ENCODE peak calls at places on chromosomes 13 and 19, in four cellular contexts. One of them, this sample, is unnamed.

GRCh38 chr13:24861617-24862362 is 97.8 kb downstream of the RNF17 start:
- DNase-seq in breast epithelium: no peak
- DNase-seq in Panc1: no peak
- DNase-seq in RWPE1: no peak
- DNase-seq in this sample: no peak

GRCh38 chr13:66774046-66774445 is 456.1 kb downstream of the PCDH9 start:
- DNase-seq in breast epithelium: no peak
- DNase-seq in Panc1: no peak
- DNase-seq in RWPE1: no peak
- DNase-seq in this sample: no peak

GRCh38 chr13:112967666-112968379 is 1.2 kb upstream of the MCF2L start:
- DNase-seq in breast epithelium: peak; percentile 22
- DNase-seq in Panc1: no peak
- DNase-seq in RWPE1: no peak
- DNase-seq in this sample: no peak

GRCh38 chr13:78060966-78061365 is 142.3 kb upstream of the EDNRB start:
- DNase-seq in breast epithelium: no peak
- DNase-seq in Panc1: no peak
- DNase-seq in RWPE1: no peak
- DNase-seq in this sample: no peak

GRCh38 chr19:41616785-41617621 is 9.9 kb downstream of the CEACAM4 start:
- DNase-seq in breast epithelium: no peak
- DNase-seq in Panc1: no peak
- DNase-seq in RWPE1: peak; percentile 34
- DNase-seq in this sample: no peak

GRCh38 chr19:38538793-38539528 is 78.8 kb downstream of the MAP4K1 start:
- DNase-seq in breast epithelium: no peak
- DNase-seq in Panc1: no peak
- DNase-seq in RWPE1: no peak
- DNase-seq in this sample: no peak

GRCh38 chr13:19597523-19597922 is 35.9 kb upstream of the MPHOSPH8 start:
- DNase-seq in breast epithelium: no peak
- DNase-seq in Panc1: peak; percentile 25
- DNase-seq in RWPE1: peak; percentile 11
- DNase-seq in this sample: no peak

GRCh38 chr13:65309906-65310305 is 1920.2 kb downstream of the PCDH9 start:
- DNase-seq in breast epithelium: no peak
- DNase-seq in Panc1: no peak
- DNase-seq in RWPE1: no peak
- DNase-seq in this sample: no peak

GRCh38 chr13:50512602-50513527 is 330.6 kb downstream of the DLEU7 start:
- DNase-seq in breast epithelium: no peak
- DNase-seq in Panc1: no peak
- DNase-seq in RWPE1: no peak
- DNase-seq in this sample: no peak

GRCh38 chr13:77919351-77920294 is 992 bp upstream of the EDNRB start:
- DNase-seq in breast epithelium: peak; percentile 50
- DNase-seq in Panc1: no peak
- DNase-seq in RWPE1: no peak
- DNase-seq in this sample: no peak

GRCh38 chr19:1812426-1813196 is 535 bp upstream of the ATP8B3 start:
- DNase-seq in breast epithelium: peak; percentile 82
- DNase-seq in Panc1: peak; percentile 75
- DNase-seq in RWPE1: peak; percentile 96
- DNase-seq in this sample: peak; percentile 77

GRCh38 chr19:1810439-1811160 is 1.5 kb downstream of the ATP8B3 start:
- DNase-seq in breast epithelium: no peak
- DNase-seq in Panc1: no peak
- DNase-seq in RWPE1: no peak
- DNase-seq in this sample: no peak

GRCh38 chr19:1811942-1812425 is at the start of gene ATP8B3:
- DNase-seq in breast epithelium: no peak
- DNase-seq in Panc1: no peak
- DNase-seq in RWPE1: peak; percentile 98
- DNase-seq in this sample: no peak

GRCh38 chr19:1809663-1810062 is 2.4 kb downstream of the ATP8B3 start:
- DNase-seq in breast epithelium: no peak
- DNase-seq in Panc1: no peak
- DNase-seq in RWPE1: no peak
- DNase-seq in this sample: no peak

DNA sequence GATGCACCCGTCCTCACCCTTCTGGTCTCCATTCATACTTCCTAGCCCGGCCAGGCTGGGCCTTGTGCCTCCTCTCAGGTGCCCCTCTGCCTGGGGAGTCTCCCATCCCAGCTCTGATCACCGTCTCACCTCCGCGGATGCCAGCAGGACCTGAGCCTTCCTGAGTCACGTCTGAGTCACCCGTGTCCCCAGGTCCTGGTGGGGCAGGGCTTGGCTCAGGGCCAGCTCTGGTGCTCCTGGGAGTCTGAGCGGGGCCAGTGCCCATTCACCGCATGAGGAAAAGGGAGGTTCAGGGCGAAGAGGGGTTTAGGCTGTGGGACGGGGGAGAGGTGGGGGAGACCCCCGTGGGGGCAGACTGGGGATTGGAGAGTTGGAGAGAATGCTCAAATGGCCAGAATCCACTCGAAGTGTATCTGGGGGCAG is 593 bp downstream of the ATP8B3 start:
- DNase-seq in breast epithelium: peak; percentile 92
- DNase-seq in Panc1: no peak
- DNase-seq in RWPE1: peak; percentile 91
- DNase-seq in this sample: no peak
- H3K27ac ChIP-seq in breast epithelium: peak overlapping the region; percentile 80
- H3K27ac ChIP-seq in Panc1: peak overlapping the region; percentile 88
- H3K27ac ChIP-seq in RWPE1: peak overlapping the region; percentile 93
- H3K27ac ChIP-seq in this sample: no peak overlapping the region

GRCh38 chr19:4360081-4360569 is 16.8 kb downstream of the MPND start:
- DNase-seq in breast epithelium: no peak
- DNase-seq in Panc1: no peak
- DNase-seq in RWPE1: no peak
- DNase-seq in this sample: no peak
- H3K27ac ChIP-seq in breast epithelium: no peak overlapping the region
- H3K27ac ChIP-seq in Panc1: peak overlapping the region; percentile 61
- H3K27ac ChIP-seq in RWPE1: peak overlapping the region; percentile 51
- H3K27ac ChIP-seq in this sample: no peak overlapping the region

DNA sequence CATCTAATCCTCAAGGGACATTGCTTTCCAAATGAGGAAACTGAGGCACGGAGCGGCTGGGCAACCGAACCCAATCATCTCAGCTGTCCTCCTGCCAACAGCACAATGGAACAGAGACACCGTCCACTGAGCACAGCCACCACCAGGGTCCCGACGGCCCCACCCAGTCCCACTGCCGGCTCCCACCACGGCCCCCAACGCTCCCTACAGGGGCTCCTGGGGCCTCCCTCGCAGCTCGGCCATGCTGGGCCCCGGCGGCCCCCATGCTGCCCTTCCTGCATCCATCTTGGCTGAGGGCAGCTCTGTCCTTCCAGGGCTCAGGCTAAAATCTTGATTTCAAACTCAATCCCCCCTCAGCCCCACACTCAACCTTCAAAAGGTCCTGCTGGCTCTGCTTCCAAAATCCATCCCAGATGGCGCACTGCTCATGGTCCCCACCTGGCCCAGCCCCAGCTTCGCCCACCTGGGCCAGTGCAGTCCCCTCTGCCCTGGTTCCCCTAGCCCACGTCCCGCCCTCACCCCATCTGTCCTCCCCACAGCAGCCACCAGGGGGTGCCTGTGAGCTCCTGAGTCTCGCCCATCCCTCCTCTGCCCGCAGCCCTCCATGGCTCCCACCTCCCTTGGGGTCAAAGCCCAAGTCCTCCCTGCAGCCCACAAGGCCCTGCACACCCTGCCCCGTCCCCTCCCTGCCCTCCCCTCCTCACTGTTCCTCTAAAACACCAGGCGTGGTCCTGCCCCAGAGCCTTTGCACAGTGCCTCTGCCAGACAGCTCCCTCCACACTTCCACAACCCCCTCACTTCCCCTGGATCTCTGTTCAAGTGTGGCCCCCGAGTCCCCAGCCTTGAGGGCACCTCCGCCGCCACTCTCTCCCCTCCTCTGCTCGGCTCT is 7.9 kb downstream of the PIP5K1C start:
- DNase-seq in breast epithelium: no peak
- DNase-seq in Panc1: no peak
- DNase-seq in RWPE1: no peak
- DNase-seq in this sample: no peak
- H3K27ac ChIP-seq in breast epithelium: no peak overlapping the region
- H3K27ac ChIP-seq in Panc1: no peak overlapping the region
- H3K27ac ChIP-seq in RWPE1: no peak overlapping the region
- H3K27ac ChIP-seq in this sample: no peak overlapping the region

DNA sequence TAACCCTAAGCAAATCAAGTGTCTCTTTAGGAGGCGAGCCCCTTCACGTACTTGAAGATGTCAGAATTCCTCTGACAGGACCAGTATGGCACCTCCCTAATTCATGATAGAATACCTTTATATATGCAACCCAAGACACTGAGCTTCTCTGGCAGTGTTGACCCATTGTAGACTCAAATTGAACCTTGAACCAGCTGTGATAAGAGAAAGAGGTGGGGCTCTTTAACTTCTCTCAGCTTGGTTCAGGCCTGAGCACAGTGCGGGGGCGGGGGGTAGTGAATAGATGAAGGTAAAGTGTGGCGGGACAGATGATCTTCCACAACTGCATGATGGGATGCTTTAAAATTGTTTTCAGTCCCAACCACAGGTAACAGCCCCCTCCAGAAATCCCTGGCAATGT is 12.1 kb downstream of the MBNL2 start:
- DNase-seq in breast epithelium: no peak
- DNase-seq in Panc1: no peak
- DNase-seq in RWPE1: no peak
- DNase-seq in this sample: no peak
- H3K27ac ChIP-seq in breast epithelium: peak overlapping the region; percentile 50
- H3K27ac ChIP-seq in Panc1: peak overlapping the region; percentile 100
- H3K27ac ChIP-seq in RWPE1: no peak overlapping the region
- H3K27ac ChIP-seq in this sample: no peak overlapping the region